ENCODE peak calls at places on chromosomes 4 and X, in ten cellular contexts. One of them, this sample, is unnamed.

GRCh38 chrX:113741744-113742143 is 842.1 kb upstream of the HTR2C start:
- DNase-seq in ureter: no peak
- DNase-seq in left lobe of liver: no peak
- DNase-seq in stimulated activated naive CD8-positive, alpha-beta T cell treated with anti-CD3 and anti-CD28 coated beads, Interleukin-15, Interleukin-2, amounts not matched to agents 100 U/mL and 50 U/mL, for 24 hours: no peak
- DNase-seq in A673: peak; percentile 19
- DNase-seq in T-helper 17 cell: no peak
- DNase-seq in hypothalamus: no peak
- DNase-seq in HTR-8/SVneo: peak; percentile 0
- DNase-seq in germinal center: no peak
- DNase-seq in SHP77: no peak
- DNase-seq in this sample: no peak

GRCh38 chrX:72309297-72310071 is 3.8 kb upstream of the CITED1 start:
- DNase-seq in ureter: no peak
- DNase-seq in left lobe of liver: no peak
- DNase-seq in stimulated activated naive CD8-positive, alpha-beta T cell treated with anti-CD3 and anti-CD28 coated beads, Interleukin-15, Interleukin-2, amounts not matched to agents 100 U/mL and 50 U/mL, for 24 hours: no peak
- DNase-seq in A673: no peak
- DNase-seq in T-helper 17 cell: no peak
- DNase-seq in hypothalamus: no peak
- DNase-seq in HTR-8/SVneo: no peak
- DNase-seq in germinal center: no peak
- DNase-seq in SHP77: no peak
- DNase-seq in this sample: no peak

GRCh38 chrX:130246084-130246483 is 22.6 kb downstream of the ZNF280C start:
- DNase-seq in ureter: no peak
- DNase-seq in left lobe of liver: no peak
- DNase-seq in stimulated activated naive CD8-positive, alpha-beta T cell treated with anti-CD3 and anti-CD28 coated beads, Interleukin-15, Interleukin-2, amounts not matched to agents 100 U/mL and 50 U/mL, for 24 hours: no peak
- DNase-seq in A673: no peak
- DNase-seq in T-helper 17 cell: no peak
- DNase-seq in hypothalamus: no peak
- DNase-seq in HTR-8/SVneo: no peak
- DNase-seq in germinal center: no peak
- DNase-seq in SHP77: no peak
- DNase-seq in this sample: no peak

GRCh38 chrX:53831662-53832635 is 145.4 kb upstream of the HUWE1 start:
- DNase-seq in ureter: no peak
- DNase-seq in left lobe of liver: no peak
- DNase-seq in stimulated activated naive CD8-positive, alpha-beta T cell treated with anti-CD3 and anti-CD28 coated beads, Interleukin-15, Interleukin-2, amounts not matched to agents 100 U/mL and 50 U/mL, for 24 hours: peak; percentile 44
- DNase-seq in A673: peak; percentile 50
- DNase-seq in T-helper 17 cell: peak; percentile 27
- DNase-seq in hypothalamus: no peak
- DNase-seq in HTR-8/SVneo: peak; percentile 11
- DNase-seq in germinal center: peak; percentile 5
- DNase-seq in SHP77: peak; percentile 60
- DNase-seq in this sample: no peak

GRCh38 chr4:161936625-161937133 is 227.1 kb downstream of the FSTL5 start:
- DNase-seq in ureter: no peak
- DNase-seq in left lobe of liver: no peak
- DNase-seq in stimulated activated naive CD8-positive, alpha-beta T cell treated with anti-CD3 and anti-CD28 coated beads, Interleukin-15, Interleukin-2, amounts not matched to agents 100 U/mL and 50 U/mL, for 24 hours: no peak
- DNase-seq in A673: no peak
- DNase-seq in T-helper 17 cell: no peak
- DNase-seq in hypothalamus: no peak
- DNase-seq in HTR-8/SVneo: peak; percentile 51
- DNase-seq in germinal center: no peak
- DNase-seq in SHP77: no peak
- DNase-seq in this sample: no peak

GRCh38 chr4:186166852-186167512 is 24.4 kb upstream of the CYP4V2 start:
- DNase-seq in ureter: no peak
- DNase-seq in left lobe of liver: peak; percentile 56
- DNase-seq in stimulated activated naive CD8-positive, alpha-beta T cell treated with anti-CD3 and anti-CD28 coated beads, Interleukin-15, Interleukin-2, amounts not matched to agents 100 U/mL and 50 U/mL, for 24 hours: no peak
- DNase-seq in A673: no peak
- DNase-seq in T-helper 17 cell: no peak
- DNase-seq in hypothalamus: no peak
- DNase-seq in HTR-8/SVneo: no peak
- DNase-seq in germinal center: no peak
- DNase-seq in SHP77: no peak
- DNase-seq in this sample: no peak

GRCh38 chr4:123555500-123556273 is 159.1 kb downstream of the SPRY1 start:
- DNase-seq in ureter: peak; percentile 94
- DNase-seq in left lobe of liver: peak; percentile 95
- DNase-seq in stimulated activated naive CD8-positive, alpha-beta T cell treated with anti-CD3 and anti-CD28 coated beads, Interleukin-15, Interleukin-2, amounts not matched to agents 100 U/mL and 50 U/mL, for 24 hours: no peak
- DNase-seq in A673: peak; percentile 65
- DNase-seq in T-helper 17 cell: no peak
- DNase-seq in hypothalamus: no peak
- DNase-seq in HTR-8/SVneo: peak; percentile 62
- DNase-seq in germinal center: no peak
- DNase-seq in SHP77: no peak
- DNase-seq in this sample: peak; percentile 45

GRCh38 chrX:22314692-22315091 is 42.0 kb downstream of the CBLL2 start:
- DNase-seq in ureter: no peak
- DNase-seq in left lobe of liver: no peak
- DNase-seq in stimulated activated naive CD8-positive, alpha-beta T cell treated with anti-CD3 and anti-CD28 coated beads, Interleukin-15, Interleukin-2, amounts not matched to agents 100 U/mL and 50 U/mL, for 24 hours: no peak
- DNase-seq in A673: peak; percentile 17
- DNase-seq in T-helper 17 cell: no peak
- DNase-seq in hypothalamus: no peak
- DNase-seq in HTR-8/SVneo: no peak
- DNase-seq in germinal center: no peak
- DNase-seq in SHP77: no peak
- DNase-seq in this sample: no peak

GRCh38 chr4:10013722-10014121 is 7.6 kb downstream of the SLC2A9 start:
- DNase-seq in ureter: no peak
- DNase-seq in left lobe of liver: peak; percentile 68
- DNase-seq in stimulated activated naive CD8-positive, alpha-beta T cell treated with anti-CD3 and anti-CD28 coated beads, Interleukin-15, Interleukin-2, amounts not matched to agents 100 U/mL and 50 U/mL, for 24 hours: peak; percentile 64
- DNase-seq in A673: peak; percentile 37
- DNase-seq in T-helper 17 cell: no peak
- DNase-seq in hypothalamus: no peak
- DNase-seq in HTR-8/SVneo: no peak
- DNase-seq in germinal center: peak; percentile 41
- DNase-seq in SHP77: no peak
- DNase-seq in this sample: no peak

GRCh38 chr4:37455301-37456062 is 210.9 kb downstream of the NWD2 start:
- DNase-seq in ureter: no peak
- DNase-seq in left lobe of liver: peak; percentile 55
- DNase-seq in stimulated activated naive CD8-positive, alpha-beta T cell treated with anti-CD3 and anti-CD28 coated beads, Interleukin-15, Interleukin-2, amounts not matched to agents 100 U/mL and 50 U/mL, for 24 hours: no peak
- DNase-seq in A673: no peak
- DNase-seq in T-helper 17 cell: no peak
- DNase-seq in hypothalamus: no peak
- DNase-seq in HTR-8/SVneo: no peak
- DNase-seq in germinal center: no peak
- DNase-seq in SHP77: no peak
- DNase-seq in this sample: no peak

GRCh38 chr4:16707874-16708273 is 190.6 kb downstream of the LDB2 start:
- DNase-seq in ureter: no peak
- DNase-seq in left lobe of liver: no peak
- DNase-seq in stimulated activated naive CD8-positive, alpha-beta T cell treated with anti-CD3 and anti-CD28 coated beads, Interleukin-15, Interleukin-2, amounts not matched to agents 100 U/mL and 50 U/mL, for 24 hours: no peak
- DNase-seq in A673: no peak
- DNase-seq in T-helper 17 cell: no peak
- DNase-seq in hypothalamus: no peak
- DNase-seq in HTR-8/SVneo: no peak
- DNase-seq in germinal center: no peak
- DNase-seq in SHP77: no peak
- DNase-seq in this sample: no peak